ENCODE peak calls at places on chromosomes 3 and 15, in five cellular contexts. T is HFF-Myc, N is Caco-2, Y is left ventricle myocardium inferior, A is retinal pigment epithelial cell. P is an unnamed sample.

GRCh38 chr3:39626198-39626597 is 158.7 kb downstream of the MOBP start:
- DNase-seq in N (no peak), T (no peak), Y (no peak), A (no peak), P (no peak)

GRCh38 chr3:8103954-8104353 is 397.7 kb upstream of the LMCD1 start:
- DNase-seq in N (no peak), Y (no peak), T (no peak), A (no peak), P (no peak)

GRCh38 chr3:63877737-63878393 is 14.2 kb downstream of the ATXN7 start:
- DNase-seq in A (no peak), T (no peak), Y (no peak), N (no peak), P (no peak)

GRCh38 chr3:82707035-82707434 is 945.6 kb upstream of the GBE1 start:
- DNase-seq in T (no peak), A (no peak), N (no peak), Y (no peak), P (no peak)

GRCh38 chr3:172625404-172625803 is 85.5 kb downstream of the NCEH1 start:
- DNase-seq in Y (no peak), A (no peak), N (no peak), T (no peak), P (no peak)

GRCh38 chr15:90863987-90864386 is 4.4 kb upstream of the FURIN start:
- DNase-seq in A (no peak), Y (no peak), T (no peak), N (no peak), P (peak)

GRCh38 chr3:24359102-24359501 is 135.5 kb downstream of the THRB start:
- DNase-seq in Y (no peak), A (no peak), T (no peak), N (no peak), P (no peak)

GRCh38 chr3:170432416-170432815 is 13.7 kb downstream of the CLDN11 start:
- DNase-seq in T (no peak), A (no peak), N (no peak), Y (no peak), P (no peak)

GRCh38 chr3:8870134-8870533 is 93.1 kb downstream of the RAD18 start:
- DNase-seq in T (no peak), N (no peak), Y (no peak), A (no peak), P (no peak)

GRCh38 chr3:27559835-27560234 is 75.7 kb upstream of the SLC4A7 start:
- DNase-seq in T (no peak), N (peak), A (no peak), Y (peak), P (no peak)

GRCh38 chr3:170790591-170790990 is 79.4 kb downstream of the RPL22L1 start:
- DNase-seq in T (no peak), Y (no peak), N (no peak), A (no peak), P (no peak)

GRCh38 chr15:77144492-77145070 is 73.7 kb upstream of the TSPAN3 start:
- DNase-seq in Y (no peak), A (peak), N (no peak), T (peak), P (no peak)

GRCh38 chr15:62344806-62345539 is 179.9 kb upstream of the C2CD4B start:
- DNase-seq in T (peak), N (peak), Y (no peak), A (no peak), P (peak)

GRCh38 chr3:61236556-61236955 is 14.7 kb downstream of the FHIT start:
- DNase-seq in T (no peak), N (no peak), Y (no peak), A (no peak), P (no peak)

GRCh38 chr15:92616621-92617179 is 38.9 kb downstream of the FAM174B start:
- DNase-seq in A (no peak), T (no peak), Y (no peak), N (peak), P (no peak)

GRCh38 chr15:23482764-23483489 is 35.9 kb upstream of the GOLGA6L2 start:
- DNase-seq in A (no peak), Y (no peak), N (no peak), T (no peak), P (no peak)

GRCh38 chr15:62969442-62970089 is 73.0 kb upstream of the TPM1 start:
- DNase-seq in Y (no peak), A (no peak), N (no peak), T (no peak), P (no peak)

GRCh38 chr3:73279-73678 is 123.3 kb upstream of the CHL1 start:
- DNase-seq in Y (no peak), T (no peak), A (no peak), N (no peak), P (no peak)

GRCh38 chr15:44312108-44312507 is 23.6 kb downstream of the GOLM2 start:
- DNase-seq in T (no peak), N (no peak), A (no peak), Y (no peak), P (no peak)

GRCh38 chr3:151933224-151933858 is 59.9 kb downstream of the SUCNR1 start:
- DNase-seq in A (no peak), Y (no peak), N (no peak), T (peak), P (no peak)

GRCh38 chr3:8712871-8713360 is 20.7 kb upstream of the CAV3 start:
- DNase-seq in T (peak), Y (no peak), A (no peak), N (no peak), P (no peak)

GRCh38 chr15:62392411-62392810 is 227.3 kb upstream of the C2CD4B start:
- DNase-seq in N (peak), A (no peak), Y (peak), T (no peak), P (peak)

GRCh38 chr3:426056-426455 is 229.5 kb downstream of the CHL1 start:
- DNase-seq in N (no peak), T (no peak), A (peak), Y (no peak), P (no peak)

GRCh38 chr3:117399311-117400068 is 689.9 kb downstream of the TUSC7 start:
- DNase-seq in A (no peak), T (no peak), N (no peak), Y (no peak), P (no peak)

GRCh38 chr3:173660645-173661299 is 263.2 kb downstream of the NLGN1 start:
- DNase-seq in Y (no peak), T (no peak), N (no peak), A (peak), P (no peak)

GRCh38 chr3:42874749-42875148 is 930 bp downstream of the CYP8B1 start:
- DNase-seq in T (no peak), Y (no peak), N (no peak), A (no peak), P (no peak)

GRCh38 chr3:73094951-73095350 is 33.5 kb downstream of the EBLN2 start:
- DNase-seq in N (no peak), A (no peak), T (no peak), Y (peak), P (no peak)

GRCh38 chr15:70625438-70625837 is 137.9 kb downstream of the UACA start:
- DNase-seq in T (no peak), N (no peak), A (no peak), Y (no peak), P (no peak)

GRCh38 chr3:126287536-126288181 is 69.5 kb downstream of the KLF15 start:
- DNase-seq in N (no peak), Y (peak), T (no peak), A (no peak), P (no peak)

DNA sequence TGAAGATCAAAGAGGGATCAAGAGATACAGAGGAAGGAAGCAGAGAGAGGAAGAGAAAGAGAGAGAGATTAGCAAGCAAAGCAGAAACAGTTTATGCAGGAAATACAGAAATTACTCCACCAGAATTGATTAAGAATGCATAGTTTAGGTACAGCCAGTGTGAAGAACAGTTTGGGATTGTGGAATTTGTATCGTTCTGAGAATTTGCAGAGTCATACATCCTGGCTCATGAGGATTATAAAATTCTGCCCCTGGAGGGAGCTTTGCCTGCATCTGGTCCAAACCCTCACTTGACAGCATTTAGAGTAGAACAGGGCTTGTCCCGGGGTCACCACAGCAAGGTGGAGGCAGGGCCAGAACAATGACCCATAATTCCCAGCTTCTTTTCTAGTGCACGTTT is 44.1 kb downstream of the MASP1 start:
- DNase-seq in A (no peak), N (no peak), Y (no peak), T (no peak), P (no peak)
- TF ChIP-seq CTCF in A (no peak), N (no peak), Y (no peak), T (no peak), P (no peak)

GRCh38 chr3:167497903-167498302 is 24.1 kb upstream of the SERPINI2 start:
- DNase-seq in T (no peak), Y (no peak), N (no peak), A (no peak), P (no peak)

GRCh38 chr3:167487556-167487955 is 13.7 kb upstream of the SERPINI2 start:
- DNase-seq in A (no peak), T (no peak), Y (no peak), N (no peak), P (no peak)

GRCh38 chr3:167489571-167489970 is 15.7 kb upstream of the SERPINI2 start:
- DNase-seq in Y (no peak), T (no peak), N (no peak), A (no peak), P (no peak)

GRCh38 chr3:167491626-167492025 is 17.8 kb upstream of the SERPINI2 start:
- DNase-seq in A (no peak), T (no peak), Y (no peak), N (no peak), P (no peak)

DNA sequence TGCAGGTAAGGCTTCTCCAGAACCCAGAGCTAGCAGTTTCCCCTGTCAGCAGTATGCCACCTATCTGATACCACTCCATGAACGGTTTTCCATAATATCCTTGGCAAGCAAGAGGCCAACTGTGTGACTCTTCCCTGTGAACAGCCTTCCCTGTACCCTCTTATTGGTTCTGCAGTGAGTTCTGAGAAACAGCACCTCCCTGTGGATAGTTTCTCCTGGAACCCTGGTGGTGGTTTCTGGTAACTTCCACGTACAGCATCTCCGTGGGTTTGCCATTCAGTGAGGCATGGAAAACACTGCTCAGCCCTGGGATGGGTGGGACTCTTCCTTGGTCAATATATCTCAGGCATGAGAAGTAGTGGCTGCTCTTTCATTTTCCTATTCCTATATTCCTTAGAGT is 19.4 kb upstream of the SERPINI2 start:
- DNase-seq in Y (no peak), N (no peak), A (no peak), T (no peak), P (no peak)
- TF ChIP-seq CTCF in Y (no peak), N (peak), A (peak), T (no peak), P (no peak)

DNA sequence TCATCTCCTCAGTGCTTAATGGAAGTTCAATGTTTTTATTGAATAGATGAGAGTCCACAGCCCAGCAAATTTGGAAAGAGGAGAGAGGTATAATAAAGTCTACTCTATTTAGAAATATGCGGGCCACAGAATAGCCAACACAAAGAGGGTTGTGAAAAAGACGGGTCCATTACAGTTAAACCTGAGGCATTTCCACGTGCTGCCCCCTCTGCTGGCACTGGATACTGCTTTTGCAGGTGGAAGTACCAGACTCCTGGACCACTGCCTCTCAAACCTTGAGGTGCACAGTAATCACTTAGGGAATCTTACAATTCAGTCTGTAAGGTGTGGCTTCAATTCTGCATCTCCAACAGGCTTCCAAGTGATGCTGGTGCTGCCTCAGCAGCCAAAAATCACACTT is 3.0 kb upstream of the TFDP2 start:
- DNase-seq in N (no peak), T (no peak), Y (no peak), A (no peak), P (peak)
- TF ChIP-seq CTCF in N (peak), T (no peak), Y (no peak), A (peak), P (no peak)

GRCh38 chr3:84077479-84077878 is 881.3 kb upstream of the CADM2 start:
- DNase-seq in A (no peak), N (no peak), Y (no peak), T (no peak), P (no peak)
- TF ChIP-seq CTCF in A (peak), N (peak), Y (no peak), T (no peak), P (no peak)

GRCh38 chr3:10505050-10505790 is at the start of gene ATP2B2:
- DNase-seq in Y (no peak), N (no peak), A (no peak), T (no peak), P (peak)

GRCh38 chr3:10507331-10507730 is 1.9 kb upstream of the ATP2B2 start:
- DNase-seq in T (no peak), A (no peak), N (no peak), Y (no peak), P (no peak)

GRCh38 chr3:10505791-10506585 is 602 bp upstream of the ATP2B2 start:
- DNase-seq in Y (no peak), A (no peak), N (no peak), T (no peak), P (no peak)

GRCh38 chr3:10508235-10508618 is 2.8 kb upstream of the ATP2B2 start:
- DNase-seq in T (no peak), A (no peak), N (no peak), Y (no peak), P (no peak)

DNA sequence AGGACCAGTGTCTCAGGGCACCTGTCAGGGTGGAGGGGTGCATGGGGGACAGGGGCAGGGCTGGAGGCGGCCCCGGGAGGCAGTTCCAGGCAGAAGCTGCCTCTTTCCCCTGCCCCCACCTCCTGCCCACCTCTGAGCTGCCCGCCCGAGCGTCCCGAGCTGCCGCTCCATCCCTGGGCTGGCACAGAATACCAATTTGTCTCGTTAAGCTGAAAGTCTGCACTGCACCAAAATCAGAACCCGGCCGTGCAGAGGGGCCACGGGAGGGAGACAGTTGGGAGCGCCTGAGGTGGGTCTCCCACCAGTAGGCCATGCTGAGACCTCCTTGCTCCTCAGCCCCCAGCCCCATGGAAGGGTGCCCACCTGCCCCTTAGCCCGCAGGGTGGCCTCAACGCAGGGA is 1.3 kb upstream of the ATP2B2 start:
- DNase-seq in T (no peak), N (no peak), Y (no peak), A (no peak), P (no peak)
- TF ChIP-seq CTCF in T (no peak), N (no peak), Y (no peak), A (no peak), P (no peak)

GRCh38 chr3:41198046-41198445 is 1.3 kb upstream of the CTNNB1 start:
- DNase-seq in N (no peak), T (no peak), A (no peak), Y (no peak), P (no peak)

GRCh38 chr3:41199866-41200668 is 762 bp downstream of the CTNNB1 start:
- DNase-seq in A (no peak), N (no peak), T (no peak), Y (peak), P (peak)

GRCh38 chr3:41198526-41198925 is 779 bp upstream of the CTNNB1 start:
- DNase-seq in T (no peak), N (peak), A (no peak), Y (peak), P (peak)

GRCh38 chr3:41200669-41201021 is 1.3 kb downstream of the CTNNB1 start:
- DNase-seq in T (no peak), A (no peak), N (no peak), Y (no peak), P (peak)

DNA sequence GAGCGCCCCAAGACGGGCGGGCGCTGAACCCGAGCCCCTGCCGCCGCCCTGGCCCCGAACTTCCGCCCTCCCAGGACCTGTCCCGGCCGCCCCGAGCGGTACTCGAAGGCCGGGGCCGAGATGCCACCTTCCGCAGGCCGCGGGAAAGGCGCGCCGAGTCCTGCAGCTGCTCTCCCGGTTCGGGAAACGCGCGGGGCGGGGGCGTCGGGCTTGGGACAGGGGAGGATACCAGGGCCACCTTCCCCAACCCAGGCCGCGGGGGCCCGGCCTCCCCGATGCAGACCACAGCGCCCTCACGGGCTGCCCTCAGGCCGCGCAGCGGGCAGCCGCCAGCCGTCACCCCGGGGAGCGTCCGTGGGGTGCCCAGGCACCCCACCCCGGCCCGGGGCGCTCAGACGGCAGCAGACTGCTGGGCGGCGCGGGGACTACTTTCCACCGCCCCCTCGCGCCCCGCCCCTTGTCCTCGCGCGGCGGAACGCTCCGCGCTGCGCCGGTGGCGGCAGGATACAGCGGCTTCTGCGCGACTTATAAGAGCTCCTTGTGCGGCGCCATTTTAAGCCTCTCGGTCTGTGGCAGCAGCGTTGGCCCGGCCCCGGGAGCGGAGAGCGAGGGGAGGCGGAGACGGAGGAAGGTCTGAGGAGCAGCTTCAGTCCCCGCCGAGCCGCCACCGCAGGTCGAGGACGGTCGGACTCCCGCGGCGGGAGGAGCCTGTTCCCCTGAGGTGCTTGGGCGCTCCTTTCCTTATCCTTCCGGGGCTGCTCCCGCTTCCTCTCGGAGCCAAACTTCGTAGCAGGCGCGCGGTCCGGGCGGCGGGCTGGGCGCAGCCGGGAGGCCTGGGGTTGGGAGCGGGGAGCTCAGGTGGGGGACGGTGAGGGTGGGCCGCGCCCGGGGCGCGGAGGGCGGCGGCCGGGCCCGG is at the start of gene CTNNB1:
- DNase-seq in N (peak), T (peak), Y (peak), A (peak), P (peak)
- TF ChIP-seq CTCF in N (no peak), T (no peak), Y (peak), A (no peak), P (no peak)

DNA sequence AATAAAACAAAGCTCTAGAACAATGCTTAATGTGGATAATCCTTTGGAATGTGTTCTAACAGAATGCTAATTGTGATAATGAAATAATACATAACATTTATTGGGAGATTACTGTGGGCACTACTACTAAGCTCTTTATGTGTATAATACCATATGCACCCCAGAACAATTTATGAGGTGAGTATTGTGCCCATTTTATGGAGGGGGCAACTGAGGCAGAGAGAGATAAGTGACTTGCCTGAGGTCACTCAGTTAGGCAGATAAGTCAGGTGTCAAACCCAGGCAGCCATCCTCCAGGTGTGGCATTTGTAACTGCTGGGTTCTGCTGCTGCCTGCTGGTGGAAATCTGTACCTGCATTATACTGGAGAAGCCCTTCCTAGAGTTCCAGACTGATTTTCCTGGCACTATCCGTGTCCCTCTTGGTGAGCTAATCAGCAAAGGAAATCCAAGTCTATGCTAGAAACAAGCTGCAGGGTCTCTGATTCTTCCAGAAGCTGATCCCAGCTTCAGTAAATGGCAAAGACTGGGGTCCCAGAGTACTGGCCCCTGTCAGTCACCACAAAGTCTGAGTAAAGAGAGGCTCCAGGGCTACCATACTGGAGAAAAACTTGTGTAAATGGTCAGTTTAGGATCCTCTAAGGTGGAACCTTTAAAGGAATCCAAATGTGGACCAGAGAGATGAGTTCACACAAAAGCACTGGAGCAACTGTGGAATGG is 22.6 kb upstream of the RBP1 start:
- DNase-seq in Y (no peak), A (no peak), N (peak), T (peak), P (peak)
- TF ChIP-seq CTCF in Y (peak), A (peak), N (peak), T (peak), P (peak)

GRCh38 chr15:66744610-66745279 is 42.7 kb downstream of the SMAD6 start:
- DNase-seq in N (no peak), A (no peak), T (no peak), Y (no peak), P (no peak)
- TF ChIP-seq CTCF in N (no peak), A (peak), T (no peak), Y (no peak), P (no peak)

P was measured in activated CD8-positive, alpha-beta T cell treated with anti-CD3 and anti-CD28 coated beads for 36 hours.